ENCODE peak calls at places on chromosomes 12 and 14, in six cellular contexts. N is GM19239; U is stimulated activated CD4-positive, alpha-beta T cell treated with anti-CD3 and anti-CD28 coated beads, Interleukin-4, amount 100 ng/mL, for 1 hour; F is IMR-90; Q is esophagus squamous epithelium; Z is GM10248. H is an unnamed sample.

GRCh38 chr14:91873476-91874265 is 6.3 kb upstream of the TC2N start:
- DNase-seq in Q (peak), Z (peak), F (peak), U (peak), N (peak), H (peak)

GRCh38 chr14:67717048-67717447 is 15.4 kb downstream of the RDH12 start:
- DNase-seq in Z (no peak), U (no peak), F (no peak), N (no peak), Q (no peak), H (no peak)

GRCh38 chr12:113161415-113162016 is 12.0 kb downstream of the CFAP73 start:
- DNase-seq in Z (peak), U (peak), N (peak), F (no peak), Q (no peak), H (no peak)

GRCh38 chr14:80310950-80311349 is 99.6 kb upstream of the DIO2 start:
- DNase-seq in N (no peak), Q (no peak), U (no peak), Z (no peak), F (peak), H (no peak)

GRCh38 chr12:106020736-106021135 is 118.0 kb downstream of the NUAK1 start:
- DNase-seq in U (no peak), F (peak), N (no peak), Z (no peak), Q (no peak), H (no peak)

GRCh38 chr14:69475194-69475818 is 9.2 kb upstream of the PLEKHD1 start:
- DNase-seq in F (peak), Z (peak), Q (no peak), N (no peak), U (no peak), H (no peak)

GRCh38 chr12:63915105-63915830 is 70.8 kb downstream of the SRGAP1 start:
- DNase-seq in Q (no peak), Z (no peak), N (no peak), F (peak), U (no peak), H (no peak)

GRCh38 chr12:1690578-1691122 is at the start of gene ADIPOR2:
- DNase-seq in Q (peak), N (peak), U (peak), Z (peak), F (peak), H (peak)

GRCh38 chr14:24051162-24051788 is 534 bp upstream of the CARMIL3 start:
- DNase-seq in N (no peak), U (peak), F (no peak), Z (no peak), Q (no peak), H (no peak)

GRCh38 chr14:57692671-57693070 is 173.2 kb downstream of the SLC35F4 start:
- DNase-seq in Q (no peak), U (no peak), N (no peak), F (peak), Z (peak), H (no peak)

GRCh38 chr12:121858662-121859572 is at the start of gene HPD:
- DNase-seq in N (no peak), Q (no peak), Z (no peak), F (peak), U (no peak), H (no peak)

GRCh38 chr14:94539181-94539580 is 22.1 kb upstream of the SERPINA4 start:
- DNase-seq in N (no peak), U (no peak), Q (no peak), Z (no peak), F (no peak), H (no peak)

GRCh38 chr12:113524495-113524894 is 52.8 kb upstream of the LHX5 start:
- DNase-seq in F (no peak), N (no peak), U (no peak), Z (no peak), Q (no peak), H (no peak)

GRCh38 chr14:51074986-51075385 is 19.9 kb downstream of the TRIM9 start:
- DNase-seq in F (no peak), Q (no peak), Z (no peak), U (no peak), N (no peak), H (no peak)

GRCh38 chr12:131604146-131604844 is 106.6 kb upstream of the SFSWAP start:
- DNase-seq in N (peak), F (no peak), Q (no peak), U (peak), Z (peak), H (peak)

GRCh38 chr12:107760207-107760816 is 625 bp downstream of the PRDM4 start:
- DNase-seq in Q (no peak), F (peak), U (peak), N (no peak), Z (peak), H (peak)

GRCh38 chr12:18861287-18861858 is 123.5 kb downstream of the CAPZA3 start:
- DNase-seq in Q (no peak), F (peak), Z (no peak), U (no peak), N (no peak), H (no peak)

GRCh38 chr12:111685322-111685810 is 390 bp downstream of the BRAP start:
- DNase-seq in F (no peak), Q (no peak), N (no peak), Z (peak), U (no peak), H (no peak)

GRCh38 chr12:2689879-2690278 is 104.9 kb upstream of the FKBP4 start:
- DNase-seq in U (no peak), F (no peak), N (no peak), Q (no peak), Z (no peak), H (no peak)

GRCh38 chr12:98743362-98743953 is 98.4 kb downstream of the APAF1 start:
- DNase-seq in Z (peak), F (peak), Q (no peak), N (no peak), U (peak), H (peak)

GRCh38 chr14:73625686-73626085 is 13.4 kb downstream of the ACOT6 start:
- DNase-seq in F (no peak), Q (no peak), N (no peak), U (no peak), Z (no peak), H (no peak)